ENCODE peak calls at places on chromosomes 13 and 19, in five cellular contexts. S is right lobe of liver, H is heart left ventricle, G is GM12878, B is A549. Q is an unnamed sample.

GRCh38 chr13:47287291-47287751 is 390.5 kb upstream of the HTR2A start:
- DNase-seq in S (no peak), H (no peak), G (no peak), B (no peak), Q (no peak)

GRCh38 chr19:2207991-2208860 is 27.9 kb downstream of the PLEKHJ1 start:
- DNase-seq in S (no peak), H (peak), G (no peak), B (no peak), Q (no peak)

GRCh38 chr13:23473236-23473635 is 39.7 kb upstream of the SACS start:
- DNase-seq in S (no peak), H (no peak), G (no peak), B (no peak), Q (no peak)

GRCh38 chr13:98749501-98749900 is 3.0 kb downstream of the SLC15A1 start:
- DNase-seq in S (no peak), H (no peak), G (no peak), B (no peak), Q (no peak)

GRCh38 chr19:33434090-33434885 is 60.8 kb downstream of the CEBPG start:
- DNase-seq in S (peak), H (no peak), G (no peak), B (no peak), Q (no peak)

GRCh38 chr19:19026299-19026971 is 6.9 kb downstream of the SUGP2 start:
- DNase-seq in S (peak), H (no peak), G (no peak), B (no peak), Q (no peak)

GRCh38 chr19:11659612-11660011 is 62.3 kb downstream of the ZNF627 start:
- DNase-seq in S (no peak), H (no peak), G (no peak), B (no peak), Q (no peak)

GRCh38 chr19:35673121-35673804 is 6.9 kb downstream of the UPK1A start:
- DNase-seq in S (no peak), H (no peak), G (no peak), B (peak), Q (no peak)

GRCh38 chr19:18771328-18772242 is 19.5 kb downstream of the COMP start:
- DNase-seq in S (no peak), H (no peak), G (no peak), B (no peak), Q (no peak)

GRCh38 chr13:30319130-30319529 is 11.8 kb upstream of the KATNAL1 start:
- DNase-seq in S (no peak), H (no peak), G (no peak), B (no peak), Q (no peak)

GRCh38 chr19:48364564-48365363 is 597 bp downstream of the SYNGR4 start:
- DNase-seq in S (peak), H (no peak), G (no peak), B (no peak), Q (no peak)

GRCh38 chr13:100530645-100531044 is 57.9 kb downstream of the GGACT start:
- DNase-seq in S (peak), H (no peak), G (no peak), B (no peak), Q (no peak)

GRCh38 chr13:30892966-30893365 is 13.1 kb upstream of the MEDAG start:
- DNase-seq in S (no peak), H (no peak), G (no peak), B (peak), Q (peak)

GRCh38 chr13:66414196-66414800 is 815.8 kb downstream of the PCDH9 start:
- DNase-seq in S (no peak), H (no peak), G (no peak), B (no peak), Q (no peak)

GRCh38 chr19:16470911-16471811 is 609 bp downstream of the EPS15L1 start:
- DNase-seq in S (no peak), H (peak), G (no peak), B (no peak), Q (peak)

GRCh38 chr13:95643814-95644598 is 500 bp downstream of the DZIP1 start:
- DNase-seq in S (no peak), H (peak), G (no peak), B (peak), Q (no peak)

GRCh38 chr19:49064768-49065611 is at the start of gene NTF4:
- DNase-seq in S (no peak), H (no peak), G (no peak), B (peak), Q (peak)

GRCh38 chr19:7888145-7888825 is at the start of gene LRRC8E:
- DNase-seq in S (no peak), H (peak), G (no peak), B (peak), Q (no peak)

GRCh38 chr13:41152005-41152404 is 19.4 kb upstream of the KBTBD6 start:
- DNase-seq in S (no peak), H (no peak), G (no peak), B (no peak), Q (no peak)

GRCh38 chr13:21730186-21730880 is 59.5 kb downstream of the FGF9 start:
- DNase-seq in S (no peak), H (no peak), G (no peak), B (no peak), Q (no peak)

GRCh38 chr19:5059191-5059579 is 90.3 kb downstream of the KDM4B start:
- DNase-seq in S (no peak), H (no peak), G (no peak), B (no peak), Q (no peak)

GRCh38 chr19:50003810-50004419 is 21.3 kb downstream of the VRK3 start:
- DNase-seq in S (no peak), H (no peak), G (peak), B (peak), Q (peak)

GRCh38 chr19:3618144-3618810 is 8.3 kb downstream of the CACTIN start:
- DNase-seq in S (peak), H (peak), G (peak), B (no peak), Q (peak)

GRCh38 chr19:1111641-1112253 is 8.0 kb downstream of the GPX4 start:
- DNase-seq in S (no peak), H (no peak), G (no peak), B (no peak), Q (no peak)
- TF ChIP-seq POLR2A in S (no peak), H (no peak), G (no peak), B (no peak), Q (no peak)

GRCh38 chr19:29002336-29002735 is 210.6 kb downstream of the UQCRFS1 start:
- DNase-seq in S (no peak), H (no peak), G (no peak), B (no peak), Q (no peak)
- H3K27ac ChIP-seq in S (no peak), H (no peak), G (no peak), B (no peak), Q (no peak)

DNA sequence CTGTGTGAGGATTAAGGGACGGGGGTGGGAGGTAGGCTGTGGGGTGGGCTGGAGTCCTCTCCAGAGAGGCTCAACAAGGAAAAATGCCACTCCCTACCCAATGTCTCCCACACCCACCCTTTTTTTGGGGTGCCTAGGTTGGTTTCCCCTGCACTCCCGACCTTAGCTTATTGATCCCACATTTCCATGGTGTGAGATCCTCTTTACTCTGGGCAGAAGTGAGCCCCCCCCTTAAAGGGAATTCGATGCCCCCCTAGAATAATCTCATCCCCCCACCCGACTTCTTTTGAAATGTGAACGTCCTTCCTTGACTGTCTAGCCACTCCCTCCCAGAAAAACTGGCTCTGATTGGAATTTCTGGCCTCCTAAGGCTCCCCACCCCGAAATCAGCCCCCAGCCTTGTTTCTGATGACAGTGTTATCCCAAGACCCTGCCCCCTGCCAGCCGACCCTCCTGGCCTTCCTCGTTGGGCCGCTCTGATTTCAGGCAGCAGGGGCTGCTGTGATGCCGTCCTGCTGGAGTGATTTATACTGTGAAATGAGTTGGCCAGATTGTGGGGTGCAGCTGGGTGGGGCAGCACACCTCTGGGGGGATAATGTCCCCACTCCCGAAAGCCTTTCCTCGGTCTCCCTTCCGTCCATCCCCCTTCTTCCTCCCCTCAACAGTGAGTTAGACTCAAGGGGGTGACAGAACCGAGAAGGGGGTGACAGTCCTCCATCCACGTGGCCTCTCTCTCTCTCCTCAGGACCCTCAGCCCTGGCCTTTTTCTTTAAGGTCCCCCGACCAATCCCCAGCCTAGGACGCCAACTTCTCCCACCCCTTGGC is 5.8 kb downstream of the FOSB start:
- DNase-seq in S (no peak), H (no peak), G (no peak), B (no peak), Q (no peak)
- TF ChIP-seq POLR2A in S (no peak), H (no peak), G (no peak), B (no peak), Q (no peak)

GRCh38 chr19:46985532-46986415 is 33.9 kb upstream of the NPAS1 start:
- DNase-seq in S (no peak), H (no peak), G (no peak), B (no peak), Q (no peak)

GRCh38 chr19:46990998-46991676 is 28.5 kb upstream of the NPAS1 start:
- DNase-seq in S (peak), H (peak), G (peak), B (peak), Q (peak)

GRCh38 chr19:46984077-46985010 is 35.3 kb upstream of the NPAS1 start:
- DNase-seq in S (peak), H (no peak), G (no peak), B (peak), Q (peak)

GRCh38 chr19:46992699-46993535 is 26.7 kb upstream of the NPAS1 start:
- DNase-seq in S (peak), H (peak), G (no peak), B (no peak), Q (peak)

GRCh38 chr19:46988614-46989230 is 30.9 kb upstream of the NPAS1 start:
- DNase-seq in S (no peak), H (no peak), G (no peak), B (no peak), Q (no peak)
- H3K27ac ChIP-seq in S (no peak), H (peak), G (no peak), B (no peak), Q (no peak)

GRCh38 chr13:45332831-45333219 is 8.2 kb downstream of the TPT1 start:
- DNase-seq in S (no peak), H (no peak), G (no peak), B (no peak), Q (no peak)
- TF ChIP-seq POLR2A in S (no peak), H (no peak), G (no peak), B (no peak), Q (no peak)

GRCh38 chr19:10612515-10613119 is 12.7 kb upstream of the SLC44A2 start:
- DNase-seq in S (no peak), H (peak), G (no peak), B (no peak), Q (peak)
- H3K27ac ChIP-seq in S (no peak), H (peak), G (no peak), B (no peak), Q (peak)

Q was measured in gastrocnemius medialis.